ENCODE peak calls at places on chromosome 5, in six cellular contexts. H, R, C, V, U and S are unnamed samples.
A peak's percentile ranks its signal among the peaks of the same experiment; 100 is the strongest.

GRCh38 chr5:39192449-39193160 is 26.8 kb downstream of the FYB1 start:
- DNase-seq in U (no peak), R (no peak), V (no peak), H (no peak), C (no peak), S (no peak)

GRCh38 chr5:45225571-45226031 is 416.9 kb downstream of the MRPS30 start:
- DNase-seq in H (no peak), C (peak; percentile 28), V (no peak), U (no peak), R (no peak), S (no peak)

GRCh38 chr5:101534486-101535110 is 631.5 kb upstream of the ST8SIA4 start:
- DNase-seq in R (no peak), V (no peak), C (no peak), H (no peak), U (peak; percentile 33), S (no peak)

GRCh38 chr5:72280655-72281069 is 39.4 kb downstream of the MRPS27 start:
- DNase-seq in R (no peak), C (no peak), V (peak; percentile 66), U (peak; percentile 43), H (no peak), S (no peak)

GRCh38 chr5:131976414-131977211 is 31.1 kb upstream of the MEIKIN start:
- DNase-seq in R (no peak), C (no peak), H (no peak), V (no peak), U (no peak), S (no peak)

GRCh38 chr5:14365831-14366435 is 215.7 kb upstream of the OTULINL start:
- DNase-seq in H (no peak), C (no peak), U (peak; percentile 67), V (no peak), R (no peak), S (no peak)

GRCh38 chr5:73938280-73938937 is 312.4 kb downstream of the ARHGEF28 start:
- DNase-seq in R (no peak), V (peak; percentile 94), C (no peak), U (peak; percentile 99), H (no peak), S (no peak)

GRCh38 chr5:57176350-57176857 is 2.5 kb downstream of the GPBP1 start:
- DNase-seq in R (no peak), C (no peak), H (no peak), V (peak; percentile 40), U (peak; percentile 81), S (no peak)

GRCh38 chr5:93193756-93194155 is 387.3 kb downstream of the NR2F1-AS1 start:
- DNase-seq in R (no peak), V (peak; percentile 27), C (no peak), H (no peak), U (peak; percentile 44), S (no peak)

GRCh38 chr5:168987540-168988300 is 313.2 kb downstream of the SLIT3 start:
- DNase-seq in V (peak; percentile 77), U (peak; percentile 22), C (peak; percentile 88), R (peak; percentile 93), H (peak; percentile 27), S (peak; percentile 88)

GRCh38 chr5:101535626-101536025 is 632.5 kb upstream of the ST8SIA4 start:
- DNase-seq in H (no peak), R (no peak), C (no peak), V (no peak), U (peak; percentile 12), S (no peak)

GRCh38 chr5:116415989-116416388 is 158.6 kb downstream of the SEMA6A start:
- DNase-seq in U (no peak), R (no peak), H (no peak), C (no peak), V (no peak), S (no peak)

GRCh38 chr5:115262066-115262404 is 642 bp downstream of the PGGT1B start:
- DNase-seq in C (no peak), U (peak; percentile 9), V (peak; percentile 23), R (no peak), H (no peak), S (no peak)

GRCh38 chr5:128674837-128675446 is 136.9 kb upstream of the FBN2 start:
- DNase-seq in H (no peak), C (peak; percentile 77), R (no peak), V (peak; percentile 72), U (peak; percentile 7), S (peak; percentile 66)

GRCh38 chr5:96434201-96434645 is 1.2 kb upstream of the PCSK1 start:
- DNase-seq in R (peak; percentile 26), C (peak; percentile 89), H (no peak), U (peak; percentile 70), V (peak; percentile 87), S (peak; percentile 46)
- TF ChIP-seq CTCF in R (no peak), C (no peak), H (no peak), U (no peak), V (no peak), S (no peak)

GRCh38 chr5:172353271-172353807 is 69.8 kb upstream of the UBTD2 start:
- DNase-seq in V (no peak), H (no peak), U (no peak), R (no peak), C (no peak), S (no peak)

GRCh38 chr5:172351240-172351778 is 67.7 kb upstream of the UBTD2 start:
- DNase-seq in U (no peak), R (no peak), V (no peak), C (no peak), H (no peak), S (no peak)

GRCh38 chr5:172348084-172348483 is 64.5 kb upstream of the UBTD2 start:
- DNase-seq in C (no peak), V (no peak), H (no peak), R (no peak), U (no peak), S (no peak)

GRCh38 chr5:172347653-172348052 is 64.1 kb upstream of the UBTD2 start:
- DNase-seq in C (no peak), V (peak; percentile 54), U (no peak), H (no peak), R (no peak), S (no peak)

DNA sequence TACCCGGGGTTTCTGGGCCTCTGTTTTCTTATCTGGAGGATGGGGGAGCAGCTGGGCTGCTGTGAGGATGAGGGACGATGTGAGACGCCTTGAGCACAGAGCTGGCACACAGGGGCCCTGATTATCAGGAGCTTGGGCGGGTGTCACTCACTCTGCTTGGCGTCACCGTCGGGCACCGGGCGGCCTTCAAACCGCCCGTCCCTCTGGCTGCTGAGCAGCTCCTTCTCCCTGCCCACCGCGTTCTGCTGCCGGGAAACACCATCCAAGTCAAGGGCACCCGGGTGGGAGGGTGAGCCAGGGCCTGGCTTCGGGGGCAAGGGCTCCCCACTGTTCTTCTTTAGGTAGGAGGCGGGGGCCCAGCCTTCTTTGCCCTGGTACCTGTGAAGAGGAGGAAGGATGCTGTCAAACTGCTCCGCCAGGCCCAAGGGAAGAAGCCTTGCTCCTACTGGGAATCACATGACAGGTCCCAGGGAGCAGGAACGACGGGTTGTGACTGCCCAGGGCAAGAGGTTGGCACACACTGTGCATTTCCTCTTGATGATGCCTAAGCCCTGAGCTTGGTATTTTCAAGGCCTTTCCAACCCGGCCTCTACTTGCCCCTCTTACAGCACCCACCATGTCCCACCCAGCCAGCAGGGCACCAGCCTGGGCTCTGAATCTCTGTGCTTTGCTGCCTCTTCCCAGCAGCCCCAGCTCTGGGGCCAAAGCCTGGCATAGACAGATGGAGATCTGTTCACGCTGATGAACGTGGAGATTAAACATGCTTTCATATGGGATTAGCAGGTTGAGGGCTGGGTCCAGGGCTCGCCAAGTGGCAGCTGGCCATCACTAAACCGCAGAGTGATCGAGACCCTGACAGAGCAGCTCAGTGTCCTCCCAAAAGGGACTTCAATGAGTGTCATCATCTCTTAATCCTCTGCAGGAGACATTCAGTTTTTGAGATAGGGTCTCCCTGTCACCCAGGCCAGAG is 66.9 kb upstream of the UBTD2 start:
- DNase-seq in V (no peak), R (no peak), U (no peak), H (no peak), C (no peak), S (no peak)
- TF ChIP-seq CTCF in V (no peak), R (no peak), U (no peak), H (no peak), C (no peak), S (no peak)

GRCh38 chr5:83149671-83150070 is 72.3 kb downstream of the XRCC4 start:
- DNase-seq in V (no peak), C (no peak), H (no peak), R (no peak), U (peak; percentile 80), S (no peak)
- TF ChIP-seq CTCF in V (no peak), C (no peak), H (no peak), R (no peak), U (no peak), S (no peak)

GRCh38 chr5:2563046-2563445 is 188.4 kb downstream of the IRX2 start:
- DNase-seq in R (no peak), H (no peak), C (peak; percentile 25), V (no peak), U (no peak), S (no peak)
- TF ChIP-seq CTCF in R (no peak), H (no peak), C (no peak), V (no peak), U (no peak), S (no peak)

GRCh38 chr5:68745459-68745858 is 348.4 kb upstream of the SLC30A5 start:
- DNase-seq in U (no peak), C (no peak), R (no peak), V (peak; percentile 44), H (no peak), S (no peak)
- TF ChIP-seq CTCF in U (no peak), C (peak; percentile 18), R (no peak), V (peak; percentile 32), H (no peak), S (no peak)

GRCh38 chr5:88829773-88830172 is 53.2 kb downstream of the MEF2C start:
- DNase-seq in R (no peak), H (no peak), U (no peak), V (no peak), C (no peak), S (no peak)

GRCh38 chr5:88826959-88827585 is 55.9 kb downstream of the MEF2C start:
- DNase-seq in R (no peak), U (peak; percentile 79), H (no peak), V (peak; percentile 98), C (no peak), S (no peak)

GRCh38 chr5:88827997-88828396 is 55.0 kb downstream of the MEF2C start:
- DNase-seq in V (no peak), U (peak; percentile 20), C (no peak), R (no peak), H (no peak), S (no peak)

GRCh38 chr5:88830567-88830966 is 52.4 kb downstream of the MEF2C start:
- DNase-seq in C (no peak), V (no peak), H (no peak), U (peak; percentile 23), R (no peak), S (no peak)

DNA sequence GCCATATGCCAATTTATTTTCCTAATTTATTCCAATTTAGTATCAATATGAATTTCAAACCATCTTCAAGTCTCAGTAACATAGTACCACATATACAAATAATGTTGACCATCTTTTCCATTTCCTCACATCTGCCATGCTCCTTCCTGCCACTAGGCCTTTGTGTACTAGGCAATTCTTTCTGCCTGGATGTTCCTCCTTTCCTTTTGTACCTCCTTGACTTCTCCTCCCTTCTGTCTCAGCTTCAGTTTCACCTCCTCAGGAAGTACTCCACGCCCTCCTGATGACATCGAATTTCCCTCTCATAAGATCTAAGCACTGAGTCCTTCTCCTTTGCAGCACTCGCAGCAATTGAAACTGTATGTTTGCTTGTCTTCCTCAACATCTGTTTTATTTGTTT is 53.9 kb downstream of the MEF2C start:
- DNase-seq in U (no peak), H (no peak), V (peak; percentile 28), C (no peak), R (no peak), S (no peak)
- TF ChIP-seq CTCF in U (peak; percentile 36), H (no peak), V (peak; percentile 43), C (no peak), R (no peak), S (peak; percentile 48)